ENCODE peak calls at places on chromosomes 13 and 19, in nine cellular contexts. R is mesendoderm; M is RWPE1; Z is epithelial cell of prostate; W is psoas muscle; V is H1; T is stomach; H is CD8-positive, alpha-beta T cell; X is neuronal stem cell. K is an unnamed sample.

GRCh38 chr19:18743281-18743825 is 47.8 kb downstream of the COMP start:
- DNase-seq in R (no peak), M (no peak), Z (no peak), W (peak; percentile 67), V (no peak), T (peak; percentile 92), H (no peak), X (no peak), K (peak; percentile 54)

GRCh38 chr13:41696163-41697003 is 239.0 kb downstream of the RGCC start:
- DNase-seq in R (peak; percentile 97), M (peak; percentile 55), Z (peak; percentile 97), W (no peak), V (peak; percentile 15), T (no peak), H (no peak), X (no peak), K (peak; percentile 48)

GRCh38 chr13:83121904-83122303 is 760.4 kb downstream of the SLITRK1 start:
- DNase-seq in R (no peak), M (no peak), Z (no peak), W (no peak), V (no peak), T (no peak), H (no peak), X (no peak), K (no peak)

GRCh38 chr19:20067898-20068297 is 9.9 kb upstream of the ZNF90 start:
- DNase-seq in R (peak; percentile 84), M (no peak), Z (no peak), W (no peak), V (no peak), T (no peak), H (no peak), X (no peak), K (peak; percentile 52)

GRCh38 chr19:12720851-12721655 is 2.7 kb downstream of the TNPO2 start:
- DNase-seq in R (no peak), M (peak; percentile 13), Z (no peak), W (peak; percentile 60), V (no peak), T (no peak), H (no peak), X (no peak), K (peak; percentile 59)

GRCh38 chr13:24241336-24241735 is 68.0 kb upstream of the C1QTNF9 start:
- DNase-seq in R (no peak), M (no peak), Z (no peak), W (no peak), V (no peak), T (no peak), H (no peak), X (no peak), K (no peak)

GRCh38 chr19:35292986-35293732 is 1.2 kb downstream of the MAG start:
- DNase-seq in R (no peak), M (no peak), Z (no peak), W (no peak), V (no peak), T (no peak), H (no peak), X (no peak), K (peak; percentile 59)

GRCh38 chr19:55179570-55180484 is at the start of gene SYT5:
- DNase-seq in R (peak; percentile 55), M (peak; percentile 75), Z (no peak), W (no peak), V (no peak), T (peak; percentile 40), H (peak; percentile 63), X (peak; percentile 58), K (peak; percentile 89)

GRCh38 chr13:80235559-80236296 is 105.2 kb downstream of the SPRY2 start:
- DNase-seq in R (no peak), M (peak; percentile 13), Z (no peak), W (no peak), V (no peak), T (no peak), H (no peak), X (no peak), K (no peak)

GRCh38 chr19:413756-414420 is 4.9 kb upstream of the C2CD4C start:
- DNase-seq in R (no peak), M (no peak), Z (no peak), W (peak; percentile 23), V (no peak), T (no peak), H (peak; percentile 12), X (no peak), K (no peak)

GRCh38 chr19:45140533-45140932 is 20.2 kb downstream of the NKPD1 start:
- DNase-seq in R (no peak), M (no peak), Z (no peak), W (no peak), V (no peak), T (no peak), H (no peak), X (no peak), K (no peak)

GRCh38 chr13:108594153-108594552 is 35.3 kb upstream of the MYO16 start:
- DNase-seq in R (peak; percentile 54), M (no peak), Z (no peak), W (no peak), V (no peak), T (no peak), H (no peak), X (no peak), K (peak; percentile 71)

GRCh38 chr13:107202371-107203023 is 634.6 kb upstream of the ARGLU1 start:
- DNase-seq in R (no peak), M (peak; percentile 47), Z (peak; percentile 12), W (no peak), V (no peak), T (peak; percentile 36), H (no peak), X (no peak), K (no peak)

GRCh38 chr19:13012690-13013608 is 17.7 kb downstream of the NFIX start:
- DNase-seq in R (peak; percentile 47), M (peak; percentile 79), Z (no peak), W (peak; percentile 93), V (no peak), T (no peak), H (peak; percentile 36), X (no peak), K (peak; percentile 74)

GRCh38 chr19:45955905-45956608 is 17.6 kb downstream of the NOVA2 start:
- DNase-seq in R (peak; percentile 42), M (peak; percentile 52), Z (peak; percentile 45), W (peak; percentile 70), V (no peak), T (no peak), H (no peak), X (no peak), K (peak; percentile 62)

GRCh38 chr19:43765109-43765876 is 10.5 kb upstream of the SMG9 start:
- DNase-seq in R (peak; percentile 89), M (peak; percentile 89), Z (peak; percentile 81), W (peak; percentile 74), V (no peak), T (peak; percentile 57), H (peak; percentile 75), X (no peak), K (peak; percentile 67)

GRCh38 chr13:27788271-27788670 is 4.0 kb upstream of the GSX1 start:
- DNase-seq in R (no peak), M (no peak), Z (no peak), W (no peak), V (no peak), T (no peak), H (no peak), X (no peak), K (no peak)

GRCh38 chr13:27783111-27783510 is 9.2 kb upstream of the GSX1 start:
- DNase-seq in R (peak; percentile 75), M (peak; percentile 15), Z (no peak), W (no peak), V (no peak), T (no peak), H (no peak), X (no peak), K (peak; percentile 75)
- H3K27ac ChIP-seq in R (no peak overlapping the region), M (no peak overlapping the region), Z (no peak overlapping the region), W (no peak overlapping the region), V (no peak overlapping the region), T (no peak overlapping the region), H (no peak overlapping the region), X (no peak overlapping the region), K (no peak overlapping the region)

DNA sequence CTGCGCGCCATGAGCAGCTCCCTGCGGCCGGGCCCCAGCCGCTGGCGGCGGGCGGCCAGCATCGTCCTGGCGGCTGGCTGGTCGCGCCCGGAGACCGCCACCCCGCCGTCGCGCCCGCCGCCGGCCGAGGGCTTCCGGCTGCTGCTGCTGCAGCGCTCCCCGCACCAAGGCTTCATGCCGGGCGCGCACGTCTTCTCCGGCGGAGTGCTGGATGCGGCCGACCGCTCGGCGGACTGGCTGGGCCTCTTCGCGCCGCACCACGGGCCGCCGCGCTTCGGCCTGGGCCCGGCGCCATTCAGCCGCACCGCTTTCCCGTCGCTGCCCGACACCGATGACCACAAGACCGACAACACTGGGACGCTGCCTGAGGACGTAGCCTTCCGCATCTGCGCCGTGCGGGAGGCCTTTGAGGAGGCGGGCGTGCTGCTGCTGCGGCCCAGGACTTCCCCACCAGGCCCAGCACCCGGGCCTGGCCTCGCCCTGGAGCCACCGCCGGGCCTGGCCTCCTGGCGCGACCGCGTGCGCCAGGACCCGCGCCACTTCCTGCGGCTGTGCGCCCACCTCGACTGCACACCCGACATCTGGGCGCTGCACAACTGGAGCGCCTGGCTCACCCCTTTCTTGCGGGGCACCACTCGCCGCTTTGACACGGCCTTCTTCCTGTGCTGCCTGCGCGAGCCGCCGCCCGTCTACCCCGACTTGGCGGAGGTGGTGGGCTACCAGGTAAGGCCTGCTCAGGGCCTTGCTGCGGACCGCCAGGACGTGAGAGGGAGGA is 518 bp downstream of the NUDT19 start:
- DNase-seq in R (peak; percentile 70), M (no peak), Z (no peak), W (peak; percentile 85), V (no peak), T (peak; percentile 70), H (peak; percentile 59), X (peak; percentile 36), K (peak; percentile 85)
- H3K27ac ChIP-seq in R (no peak overlapping the region), M (peak overlapping the region; percentile 86), Z (peak overlapping the region; percentile 69), W (peak overlapping the region; percentile 92), V (no peak overlapping the region), T (peak overlapping the region; percentile 91), H (peak overlapping the region; percentile 35), X (no peak overlapping the region), K (no peak overlapping the region)

GRCh38 chr19:17718988-17719711 is at the start of gene MAP1S:
- DNase-seq in R (peak; percentile 86), M (peak; percentile 54), Z (no peak), W (peak; percentile 75), V (peak; percentile 50), T (peak; percentile 60), H (peak; percentile 55), X (peak; percentile 83), K (peak; percentile 95)
- H3K27ac ChIP-seq in R (peak within 1 kb of the TSS; percentile 16), M (peak within 1 kb of the TSS; percentile 77), Z (peak within 1 kb of the TSS; percentile 57), W (peak within 1 kb of the TSS; percentile 83), V (no peak within 1 kb of the TSS), T (peak within 1 kb of the TSS; percentile 83), H (no peak within 1 kb of the TSS), X (peak within 1 kb of the TSS; percentile 54), K (no peak within 1 kb of the TSS)

DNA sequence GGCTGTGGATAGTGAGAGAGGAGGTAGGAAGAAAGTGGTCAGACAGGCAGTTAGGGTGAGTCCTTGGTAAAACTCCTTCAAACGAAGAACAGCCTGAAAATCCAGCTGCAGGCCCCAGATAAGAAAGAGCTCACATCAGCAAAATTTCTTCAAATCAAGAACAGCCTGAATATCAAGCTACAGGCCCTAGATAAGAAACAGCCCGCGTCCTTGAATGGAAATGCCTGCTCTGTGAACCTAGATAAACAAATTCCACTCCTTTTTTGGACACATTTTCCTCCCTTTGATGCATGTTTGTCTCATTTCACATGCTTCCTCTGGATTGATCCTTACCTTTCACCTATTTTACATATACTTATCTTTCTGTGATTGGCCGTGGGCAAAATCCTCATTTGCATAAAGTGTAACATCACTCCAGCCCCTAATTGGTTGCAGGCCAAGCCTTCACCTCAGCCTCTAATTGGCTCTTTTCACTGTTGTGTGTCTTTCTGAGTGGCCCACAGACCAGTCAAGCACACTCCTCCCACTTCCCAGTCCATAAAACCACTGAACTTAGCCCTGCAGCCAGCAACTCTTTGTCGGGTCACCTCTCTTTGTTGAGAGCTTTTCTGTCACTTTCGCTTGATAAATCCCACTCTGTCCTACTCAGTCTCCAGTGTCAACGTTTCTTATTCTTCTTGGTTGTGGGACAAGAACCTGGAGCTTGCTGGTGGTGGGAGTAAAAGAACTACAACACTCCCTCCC is 6.0 kb upstream of the SULT2A1 start:
- DNase-seq in R (peak; percentile 88), M (no peak), Z (no peak), W (no peak), V (no peak), T (peak; percentile 41), H (no peak), X (peak; percentile 18), K (peak; percentile 85)
- H3K27ac ChIP-seq in R (peak overlapping the region; percentile 86), M (no peak overlapping the region), Z (no peak overlapping the region), W (no peak overlapping the region), V (peak overlapping the region; percentile 71), T (peak overlapping the region; percentile 42), H (no peak overlapping the region), X (peak overlapping the region; percentile 69), K (no peak overlapping the region)